ENCODE peak calls at places on chromosomes 6 and 20, in nine cellular contexts. C is AG09309, D is retinal pigment epithelial cell, F is RWPE1, P is hypothalamus, N is OCI-LY7, I is endothelial cell, Q is CMK, A is posterior cingulate gyrus. H is an unnamed sample.

GRCh38 chr20:2353231-2353630 is 27.5 kb upstream of the TGM6 start:
- DNase-seq in C (no peak), D (no peak), F (no peak), P (no peak), N (peak), I (no peak), Q (peak), A (no peak), H (no peak)

GRCh38 chr20:22946594-22946993 is 88.5 kb upstream of the SSTR4 start:
- DNase-seq in C (no peak), D (peak), F (no peak), P (no peak), N (no peak), I (no peak), Q (no peak), A (no peak), H (no peak)

GRCh38 chr6:19608546-19608945 is 228.6 kb upstream of the ID4 start:
- DNase-seq in C (no peak), D (no peak), F (no peak), P (no peak), N (no peak), I (no peak), Q (no peak), A (no peak), H (no peak)

GRCh38 chr6:87918461-87918941 is 129.1 kb upstream of the SPACA1 start:
- DNase-seq in C (no peak), D (peak), F (no peak), P (no peak), N (peak), I (no peak), Q (no peak), A (no peak), H (no peak)

GRCh38 chr6:161161889-161162624 is 111.8 kb downstream of the AGPAT4 start:
- DNase-seq in C (peak), D (no peak), F (no peak), P (no peak), N (no peak), I (no peak), Q (no peak), A (no peak), H (no peak)

GRCh38 chr6:4351857-4352669 is 216.7 kb upstream of the ECI2 start:
- DNase-seq in C (peak), D (peak), F (peak), P (peak), N (no peak), I (no peak), Q (no peak), A (peak), H (peak)

GRCh38 chr6:130680118-130680517 is 147.1 kb upstream of the SMLR1 start:
- DNase-seq in C (no peak), D (no peak), F (peak), P (no peak), N (no peak), I (no peak), Q (no peak), A (no peak), H (no peak)

GRCh38 chr6:36777806-36778205 is 61.4 kb downstream of the CPNE5 start:
- DNase-seq in C (no peak), D (no peak), F (no peak), P (no peak), N (no peak), I (no peak), Q (no peak), A (no peak), H (no peak)

GRCh38 chr6:15546591-15546990 is 116.2 kb downstream of the DTNBP1 start:
- DNase-seq in C (no peak), D (no peak), F (peak), P (no peak), N (no peak), I (no peak), Q (no peak), A (no peak), H (no peak)

GRCh38 chr6:3229566-3230274 is 2.3 kb upstream of the TUBB2B start:
- DNase-seq in C (no peak), D (no peak), F (no peak), P (peak), N (peak), I (peak), Q (no peak), A (peak), H (peak)

GRCh38 chr6:142666599-142667185 is 278.3 kb downstream of the HIVEP2 start:
- DNase-seq in C (no peak), D (no peak), F (no peak), P (no peak), N (no peak), I (no peak), Q (no peak), A (no peak), H (no peak)

GRCh38 chr6:170147832-170148708 is 142.8 kb downstream of the DLL1 start:
- DNase-seq in C (no peak), D (no peak), F (no peak), P (peak), N (no peak), I (no peak), Q (no peak), A (peak), H (peak)

GRCh38 chr6:73585566-73586415 is 65.0 kb upstream of the EEF1A1 start:
- DNase-seq in C (peak), D (no peak), F (peak), P (no peak), N (peak), I (peak), Q (peak), A (no peak), H (no peak)

H was measured in occipital lobe.